ENCODE peak calls at places on chromosomes 6 and 20, in eight cellular contexts. One of them, this sample, is unnamed.

GRCh38 chr20:2814587-2815051 is at the start of gene C20orf141:
- DNase-seq in psoas muscle: peak
- DNase-seq in HL-60: no peak
- DNase-seq in prostate gland: no peak
- DNase-seq in fibroblast of lung: peak
- DNase-seq in SJSA1: peak
- DNase-seq in ovary: peak
- DNase-seq in K562: no peak
- DNase-seq in this sample: no peak

GRCh38 chr20:50788045-50788867 is 6.6 kb upstream of the BCAS4 start:
- DNase-seq in HL-60: no peak
- DNase-seq in psoas muscle: peak
- DNase-seq in ovary: peak
- DNase-seq in prostate gland: peak
- DNase-seq in fibroblast of lung: peak
- DNase-seq in SJSA1: no peak
- DNase-seq in K562: peak
- DNase-seq in this sample: no peak

GRCh38 chr6:91097316-91097878 is 510.5 kb upstream of the MAP3K7 start:
- DNase-seq in HL-60: no peak
- DNase-seq in K562: no peak
- DNase-seq in psoas muscle: peak
- DNase-seq in ovary: peak
- DNase-seq in prostate gland: no peak
- DNase-seq in fibroblast of lung: peak
- DNase-seq in SJSA1: no peak
- DNase-seq in this sample: peak

GRCh38 chr6:36769676-36770499 is 69.4 kb downstream of the CPNE5 start:
- DNase-seq in HL-60: no peak
- DNase-seq in psoas muscle: peak
- DNase-seq in K562: no peak
- DNase-seq in prostate gland: no peak
- DNase-seq in ovary: no peak
- DNase-seq in SJSA1: peak
- DNase-seq in fibroblast of lung: peak
- DNase-seq in this sample: no peak

GRCh38 chr20:7432612-7433011 is 507.6 kb downstream of the HAO1 start:
- DNase-seq in prostate gland: no peak
- DNase-seq in fibroblast of lung: no peak
- DNase-seq in psoas muscle: no peak
- DNase-seq in HL-60: no peak
- DNase-seq in ovary: no peak
- DNase-seq in K562: no peak
- DNase-seq in SJSA1: no peak
- DNase-seq in this sample: no peak

GRCh38 chr6:21992178-21992967 is 304.5 kb downstream of the PRL start:
- DNase-seq in prostate gland: no peak
- DNase-seq in fibroblast of lung: peak
- DNase-seq in HL-60: no peak
- DNase-seq in psoas muscle: no peak
- DNase-seq in SJSA1: peak
- DNase-seq in K562: no peak
- DNase-seq in ovary: no peak
- DNase-seq in this sample: no peak

GRCh38 chr6:166381733-166382499 is 824 bp downstream of the MPC1 start:
- DNase-seq in K562: peak
- DNase-seq in ovary: peak
- DNase-seq in fibroblast of lung: peak
- DNase-seq in SJSA1: no peak
- DNase-seq in psoas muscle: peak
- DNase-seq in prostate gland: peak
- DNase-seq in HL-60: peak
- DNase-seq in this sample: peak

GRCh38 chr6:136464874-136465273 is 85.3 kb downstream of the MAP7 start:
- DNase-seq in fibroblast of lung: no peak
- DNase-seq in ovary: no peak
- DNase-seq in prostate gland: no peak
- DNase-seq in psoas muscle: no peak
- DNase-seq in K562: no peak
- DNase-seq in SJSA1: no peak
- DNase-seq in HL-60: no peak
- DNase-seq in this sample: no peak

GRCh38 chr6:1227935-1228753 is 83.8 kb upstream of the FOXQ1 start:
- DNase-seq in K562: no peak
- DNase-seq in ovary: no peak
- DNase-seq in psoas muscle: no peak
- DNase-seq in prostate gland: no peak
- DNase-seq in SJSA1: no peak
- DNase-seq in HL-60: no peak
- DNase-seq in fibroblast of lung: no peak
- DNase-seq in this sample: no peak

GRCh38 chr6:15148356-15149058 is 97.4 kb upstream of the JARID2 start:
- DNase-seq in K562: no peak
- DNase-seq in fibroblast of lung: peak
- DNase-seq in psoas muscle: no peak
- DNase-seq in prostate gland: no peak
- DNase-seq in SJSA1: no peak
- DNase-seq in ovary: no peak
- DNase-seq in HL-60: no peak
- DNase-seq in this sample: no peak

GRCh38 chr6:7106752-7107577 is 796 bp upstream of the RREB1 start:
- DNase-seq in psoas muscle: peak
- DNase-seq in ovary: peak
- DNase-seq in HL-60: no peak
- DNase-seq in SJSA1: peak
- DNase-seq in fibroblast of lung: no peak
- DNase-seq in prostate gland: peak
- DNase-seq in K562: peak
- DNase-seq in this sample: peak

GRCh38 chr6:132568611-132569010 is 1.5 kb upstream of the TAAR6 start:
- DNase-seq in K562: no peak
- DNase-seq in psoas muscle: no peak
- DNase-seq in ovary: no peak
- DNase-seq in fibroblast of lung: no peak
- DNase-seq in SJSA1: no peak
- DNase-seq in prostate gland: no peak
- DNase-seq in HL-60: no peak
- DNase-seq in this sample: no peak

GRCh38 chr20:24651171-24651972 is 181.9 kb downstream of the SYNDIG1 start:
- DNase-seq in psoas muscle: no peak
- DNase-seq in HL-60: no peak
- DNase-seq in ovary: no peak
- DNase-seq in prostate gland: no peak
- DNase-seq in fibroblast of lung: peak
- DNase-seq in K562: no peak
- DNase-seq in SJSA1: peak
- DNase-seq in this sample: no peak

GRCh38 chr6:4625557-4625956 is 150.6 kb upstream of the CDYL start:
- DNase-seq in K562: no peak
- DNase-seq in SJSA1: no peak
- DNase-seq in ovary: no peak
- DNase-seq in prostate gland: no peak
- DNase-seq in HL-60: no peak
- DNase-seq in fibroblast of lung: no peak
- DNase-seq in psoas muscle: no peak
- DNase-seq in this sample: no peak

GRCh38 chr20:4699216-4699615 is 22.5 kb upstream of the PRND start:
- DNase-seq in fibroblast of lung: no peak
- DNase-seq in prostate gland: no peak
- DNase-seq in psoas muscle: no peak
- DNase-seq in K562: no peak
- DNase-seq in SJSA1: no peak
- DNase-seq in HL-60: no peak
- DNase-seq in ovary: no peak
- DNase-seq in this sample: no peak

GRCh38 chr20:51528263-51529026 is 14.1 kb downstream of the NFATC2 start:
- DNase-seq in prostate gland: no peak
- DNase-seq in psoas muscle: no peak
- DNase-seq in ovary: no peak
- DNase-seq in HL-60: no peak
- DNase-seq in fibroblast of lung: no peak
- DNase-seq in K562: no peak
- DNase-seq in SJSA1: no peak
- DNase-seq in this sample: no peak

GRCh38 chr20:41248371-41249024 is 69.0 kb downstream of the ZHX3 start:
- DNase-seq in fibroblast of lung: peak
- DNase-seq in K562: no peak
- DNase-seq in SJSA1: no peak
- DNase-seq in prostate gland: peak
- DNase-seq in ovary: peak
- DNase-seq in psoas muscle: no peak
- DNase-seq in HL-60: no peak
- DNase-seq in this sample: no peak

GRCh38 chr6:25346064-25346463 is 66.9 kb downstream of the CARMIL1 start:
- DNase-seq in HL-60: no peak
- DNase-seq in prostate gland: no peak
- DNase-seq in K562: no peak
- DNase-seq in psoas muscle: no peak
- DNase-seq in SJSA1: no peak
- DNase-seq in fibroblast of lung: no peak
- DNase-seq in ovary: no peak
- DNase-seq in this sample: no peak

GRCh38 chr6:69835414-69836179 is 30.8 kb upstream of the COL19A1 start:
- DNase-seq in K562: peak
- DNase-seq in ovary: no peak
- DNase-seq in HL-60: no peak
- DNase-seq in fibroblast of lung: peak
- DNase-seq in prostate gland: peak
- DNase-seq in SJSA1: no peak
- DNase-seq in psoas muscle: no peak
- DNase-seq in this sample: no peak

GRCh38 chr6:149717588-149718458 is at the start of gene LATS1:
- DNase-seq in fibroblast of lung: peak
- DNase-seq in SJSA1: peak
- DNase-seq in K562: peak
- DNase-seq in psoas muscle: peak
- DNase-seq in HL-60: peak
- DNase-seq in prostate gland: peak
- DNase-seq in ovary: peak
- DNase-seq in this sample: peak

GRCh38 chr20:723756-724155 is 44.5 kb downstream of the SLC52A3 start:
- DNase-seq in K562: no peak
- DNase-seq in psoas muscle: no peak
- DNase-seq in ovary: no peak
- DNase-seq in fibroblast of lung: no peak
- DNase-seq in HL-60: no peak
- DNase-seq in SJSA1: no peak
- DNase-seq in prostate gland: peak
- DNase-seq in this sample: no peak

GRCh38 chr6:18062733-18063132 is 59.7 kb downstream of the NHLRC1 start:
- DNase-seq in fibroblast of lung: peak
- DNase-seq in SJSA1: no peak
- DNase-seq in psoas muscle: no peak
- DNase-seq in ovary: no peak
- DNase-seq in HL-60: no peak
- DNase-seq in K562: no peak
- DNase-seq in prostate gland: peak
- DNase-seq in this sample: no peak

GRCh38 chr6:44092312-44092884 is 34.9 kb downstream of the MRPL14 start:
- DNase-seq in prostate gland: no peak
- DNase-seq in HL-60: no peak
- DNase-seq in SJSA1: no peak
- DNase-seq in ovary: no peak
- DNase-seq in K562: no peak
- DNase-seq in psoas muscle: no peak
- DNase-seq in fibroblast of lung: no peak
- DNase-seq in this sample: no peak

GRCh38 chr20:49149281-49150045 is 38.7 kb downstream of the STAU1 start:
- DNase-seq in psoas muscle: no peak
- DNase-seq in prostate gland: no peak
- DNase-seq in SJSA1: no peak
- DNase-seq in HL-60: no peak
- DNase-seq in K562: no peak
- DNase-seq in fibroblast of lung: no peak
- DNase-seq in ovary: no peak
- DNase-seq in this sample: no peak

GRCh38 chr20:12171927-12172581 is 254.4 kb downstream of the BTBD3 start:
- DNase-seq in prostate gland: no peak
- DNase-seq in psoas muscle: no peak
- DNase-seq in ovary: peak
- DNase-seq in SJSA1: no peak
- DNase-seq in HL-60: no peak
- DNase-seq in fibroblast of lung: peak
- DNase-seq in K562: no peak
- DNase-seq in this sample: peak

GRCh38 chr6:33323623-33323948 is 6.0 kb upstream of the ZBTB22 start:
- DNase-seq in K562: no peak
- DNase-seq in ovary: no peak
- DNase-seq in prostate gland: no peak
- DNase-seq in fibroblast of lung: no peak
- DNase-seq in SJSA1: no peak
- DNase-seq in HL-60: no peak
- DNase-seq in psoas muscle: no peak
- DNase-seq in this sample: no peak
- H3K4me3 ChIP-seq in K562: peak
- H3K4me3 ChIP-seq in ovary: peak
- H3K4me3 ChIP-seq in prostate gland: peak
- H3K4me3 ChIP-seq in fibroblast of lung: peak
- H3K4me3 ChIP-seq in SJSA1: peak
- H3K4me3 ChIP-seq in HL-60: peak
- H3K4me3 ChIP-seq in psoas muscle: peak
- H3K4me3 ChIP-seq in this sample: peak

GRCh38 chr20:10478205-10478604 is 43.1 kb downstream of the SLX4IP start:
- DNase-seq in prostate gland: no peak
- DNase-seq in ovary: no peak
- DNase-seq in SJSA1: no peak
- DNase-seq in psoas muscle: no peak
- DNase-seq in fibroblast of lung: no peak
- DNase-seq in HL-60: no peak
- DNase-seq in K562: no peak
- DNase-seq in this sample: no peak
- H3K4me3 ChIP-seq in prostate gland: no peak
- H3K4me3 ChIP-seq in ovary: no peak
- H3K4me3 ChIP-seq in SJSA1: no peak
- H3K4me3 ChIP-seq in psoas muscle: no peak
- H3K4me3 ChIP-seq in fibroblast of lung: no peak
- H3K4me3 ChIP-seq in HL-60: no peak
- H3K4me3 ChIP-seq in K562: no peak
- H3K4me3 ChIP-seq in this sample: no peak

DNA sequence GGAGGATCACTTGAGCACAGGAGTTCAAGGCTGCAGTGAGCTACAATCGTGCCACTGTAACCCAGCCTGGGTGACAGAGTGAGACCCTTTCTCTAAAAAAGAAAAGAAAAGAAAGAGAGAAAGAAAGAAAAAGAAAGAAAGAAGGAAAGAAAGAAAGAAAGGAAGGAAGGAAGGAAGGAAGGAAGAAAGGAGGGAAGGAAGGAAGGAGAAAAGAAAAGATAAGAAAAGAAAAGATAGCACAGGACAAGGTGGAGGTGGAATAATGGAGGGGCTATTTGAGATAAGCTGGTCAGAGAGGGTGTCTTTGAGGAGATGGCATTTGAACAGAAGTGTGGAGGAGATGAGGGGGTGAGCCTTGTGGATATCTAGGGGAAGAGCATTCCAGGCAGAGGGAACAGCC is 2.7 kb upstream of the PDRG1 start:
- DNase-seq in psoas muscle: no peak
- DNase-seq in fibroblast of lung: no peak
- DNase-seq in K562: no peak
- DNase-seq in ovary: no peak
- DNase-seq in HL-60: no peak
- DNase-seq in prostate gland: no peak
- DNase-seq in SJSA1: no peak
- DNase-seq in this sample: no peak
- H3K4me3 ChIP-seq in psoas muscle: no peak
- H3K4me3 ChIP-seq in fibroblast of lung: no peak
- H3K4me3 ChIP-seq in K562: no peak
- H3K4me3 ChIP-seq in ovary: no peak
- H3K4me3 ChIP-seq in HL-60: no peak
- H3K4me3 ChIP-seq in prostate gland: no peak
- H3K4me3 ChIP-seq in SJSA1: no peak
- H3K4me3 ChIP-seq in this sample: no peak

GRCh38 chr6:41939848-41940758 is 1.5 kb downstream of the CCND3 start:
- DNase-seq in HL-60: peak
- DNase-seq in K562: peak
- DNase-seq in psoas muscle: no peak
- DNase-seq in prostate gland: no peak
- DNase-seq in SJSA1: no peak
- DNase-seq in fibroblast of lung: peak
- DNase-seq in ovary: peak
- DNase-seq in this sample: peak
- H3K4me3 ChIP-seq in HL-60: peak
- H3K4me3 ChIP-seq in K562: peak
- H3K4me3 ChIP-seq in psoas muscle: peak
- H3K4me3 ChIP-seq in prostate gland: peak
- H3K4me3 ChIP-seq in SJSA1: peak
- H3K4me3 ChIP-seq in fibroblast of lung: peak
- H3K4me3 ChIP-seq in ovary: peak
- H3K4me3 ChIP-seq in this sample: peak

This sample was measured in left lung.